ENCODE peak calls at places on chromosome 15, in eight cellular contexts. E, T, V, N, X, R, B and Q are unnamed samples.

GRCh38 chr15:94670436-94671034 is 439.2 kb downstream of the MCTP2 start:
- DNase-seq in R (peak), N (peak), T (no peak), B (peak), E (no peak), X (peak), V (peak), Q (peak)

GRCh38 chr15:49675051-49675450 is 54.2 kb downstream of the DTWD1 start:
- DNase-seq in N (no peak), T (no peak), X (no peak), E (no peak), V (peak), R (no peak), B (peak), Q (no peak)

GRCh38 chr15:64232400-64232799 is 69.6 kb upstream of the PPIB start:
- DNase-seq in N (no peak), E (no peak), R (no peak), T (no peak), V (peak), B (peak), X (no peak), Q (no peak)

GRCh38 chr15:66072616-66073361 is 180.8 kb downstream of the MEGF11 start:
- DNase-seq in N (no peak), V (peak), R (no peak), X (no peak), B (no peak), T (no peak), E (no peak), Q (no peak)

GRCh38 chr15:79403501-79403900 is 28.6 kb upstream of the MINAR1 start:
- DNase-seq in X (no peak), R (no peak), T (no peak), N (no peak), B (no peak), E (no peak), V (peak), Q (peak)

GRCh38 chr15:58934521-58934920 is 1.0 kb upstream of the SLTM start:
- DNase-seq in B (no peak), V (no peak), T (no peak), E (no peak), X (peak), R (no peak), N (no peak), Q (peak)

GRCh38 chr15:64152507-64153387 is 1.2 kb downstream of the SNX22 start:
- DNase-seq in R (peak), T (no peak), N (peak), X (no peak), B (no peak), E (no peak), V (no peak), Q (no peak)

GRCh38 chr15:90099072-90099867 is 3.0 kb downstream of the IDH2 start:
- DNase-seq in V (no peak), N (peak), T (peak), X (no peak), R (peak), B (no peak), E (no peak), Q (no peak)

GRCh38 chr15:51117270-51117669 is 22.6 kb upstream of the TNFAIP8L3 start:
- DNase-seq in N (no peak), T (no peak), B (no peak), X (no peak), V (peak), E (no peak), R (no peak), Q (no peak)

GRCh38 chr15:25169318-25169717 is 214.5 kb downstream of the SNRPN start:
- DNase-seq in N (no peak), T (no peak), B (no peak), E (no peak), R (no peak), X (no peak), V (no peak), Q (no peak)

GRCh38 chr15:95281470-95281869 is 1049.0 kb upstream of the NR2F2 start:
- DNase-seq in V (peak), X (no peak), B (no peak), E (no peak), T (no peak), N (no peak), R (no peak), Q (peak)

GRCh38 chr15:65824941-65825544 is 33.0 kb upstream of the DENND4A start:
- DNase-seq in N (no peak), X (no peak), V (peak), T (no peak), E (no peak), R (no peak), B (peak), Q (peak)

GRCh38 chr15:60791216-60791615 is 312.3 kb upstream of the ICE2 start:
- DNase-seq in X (no peak), B (no peak), R (no peak), N (no peak), T (no peak), V (peak), E (no peak), Q (no peak)

GRCh38 chr15:63968700-63969099 is 77.6 kb downstream of the DAPK2 start:
- DNase-seq in T (no peak), R (no peak), N (no peak), B (no peak), V (no peak), X (peak), E (no peak), Q (no peak)

GRCh38 chr15:69049976-69050375 is 35.5 kb downstream of the NOX5 start:
- DNase-seq in R (no peak), V (no peak), X (no peak), B (no peak), T (no peak), E (no peak), N (no peak), Q (no peak)

GRCh38 chr15:85116066-85116465 is 134.4 kb downstream of the PDE8A start:
- DNase-seq in E (peak), T (no peak), B (no peak), N (no peak), R (no peak), X (no peak), V (no peak), Q (peak)

GRCh38 chr15:50940506-50940905 is 32.0 kb downstream of the AP4E1 start:
- DNase-seq in X (no peak), N (no peak), E (no peak), R (no peak), V (peak), B (peak), T (no peak), Q (no peak)

GRCh38 chr15:75725021-75725718 is 12.5 kb upstream of the CSPG4 start:
- DNase-seq in B (no peak), T (no peak), N (no peak), X (no peak), E (no peak), R (no peak), V (no peak), Q (no peak)

GRCh38 chr15:36066757-36067156 is 512.7 kb upstream of the CDIN1 start:
- DNase-seq in N (no peak), X (peak), R (no peak), B (no peak), E (no peak), V (no peak), T (no peak), Q (no peak)

GRCh38 chr15:44340410-44340809 is 51.9 kb downstream of the GOLM2 start:
- DNase-seq in B (peak), N (no peak), T (no peak), V (peak), E (peak), X (no peak), R (no peak), Q (peak)

GRCh38 chr15:101100593-101101442 is 151.0 kb downstream of the CHSY1 start:
- DNase-seq in N (no peak), T (no peak), R (no peak), B (no peak), V (no peak), E (no peak), X (no peak), Q (no peak)

GRCh38 chr15:67201136-67201535 is 53.3 kb downstream of the AAGAB start:
- DNase-seq in R (no peak), V (peak), B (no peak), T (no peak), X (peak), N (no peak), E (peak), Q (peak)

GRCh38 chr15:35626531-35626930 is 80.6 kb upstream of the DPH6 start:
- DNase-seq in E (no peak), X (no peak), R (no peak), V (peak), N (no peak), B (peak), T (no peak), Q (peak)

GRCh38 chr15:58010983-58011382 is 54.5 kb downstream of the ALDH1A2 start:
- DNase-seq in X (no peak), B (peak), V (no peak), E (no peak), T (no peak), R (no peak), N (no peak), Q (no peak)

GRCh38 chr15:73375755-73376305 is 7.1 kb upstream of the HCN4 start:
- DNase-seq in N (no peak), B (no peak), T (no peak), R (no peak), E (no peak), V (no peak), X (no peak), Q (no peak)

GRCh38 chr15:55649058-55649423 is 60.9 kb upstream of the PYGO1 start:
- DNase-seq in V (peak), X (no peak), N (no peak), B (peak), E (no peak), R (no peak), T (no peak), Q (peak)

GRCh38 chr15:91032919-91033803 is 10.8 kb upstream of the VPS33B start:
- DNase-seq in N (peak), E (peak), X (peak), V (no peak), T (peak), R (peak), B (no peak), Q (peak)

GRCh38 chr15:99155961-99156443 is 51.1 kb downstream of the SYNM start:
- DNase-seq in R (no peak), T (no peak), X (no peak), V (peak), N (no peak), E (peak), B (peak), Q (peak)

GRCh38 chr15:98900382-98900781 is 107.2 kb downstream of the PGPEP1L start:
- DNase-seq in N (no peak), X (peak), T (no peak), B (peak), E (no peak), R (no peak), V (peak), Q (peak)

GRCh38 chr15:65951007-65951406 is 81.7 kb downstream of the RAB11A start:
- DNase-seq in T (no peak), B (no peak), N (peak), R (no peak), E (no peak), X (no peak), V (no peak), Q (no peak)

GRCh38 chr15:33430564-33430963 is 119.8 kb downstream of the RYR3 start:
- DNase-seq in X (no peak), E (no peak), V (no peak), R (no peak), B (no peak), N (no peak), T (no peak), Q (no peak)

GRCh38 chr15:101140697-101141065 is 111.2 kb downstream of the CHSY1 start:
- DNase-seq in R (no peak), B (no peak), E (no peak), T (no peak), X (no peak), N (no peak), V (no peak), Q (no peak)

GRCh38 chr15:64574220-64574994 is 114.0 kb downstream of the ZNF609 start:
- DNase-seq in T (no peak), V (peak), X (no peak), R (peak), N (no peak), B (peak), E (no peak), Q (peak)

GRCh38 chr15:38691951-38692788 is 127.6 kb upstream of the RASGRP1 start:
- DNase-seq in V (no peak), B (no peak), E (no peak), X (no peak), R (no peak), T (no peak), N (no peak), Q (peak)

GRCh38 chr15:25611603-25612002 is 172.8 kb upstream of the UBE3A start:
- DNase-seq in N (no peak), B (no peak), T (no peak), V (no peak), X (no peak), E (no peak), R (no peak), Q (no peak)

GRCh38 chr15:74345051-74345450 is 22.4 kb downstream of the CYP11A1 start:
- DNase-seq in B (no peak), E (no peak), V (peak), R (no peak), X (no peak), T (no peak), N (no peak), Q (no peak)

GRCh38 chr15:37125143-37125542 is 24.8 kb upstream of the MEIS2 start:
- DNase-seq in B (peak), N (no peak), T (no peak), E (no peak), X (no peak), V (no peak), R (no peak), Q (no peak)

GRCh38 chr15:101642361-101642760 is 9.8 kb downstream of the TM2D3 start:
- DNase-seq in N (no peak), X (no peak), T (no peak), R (no peak), V (no peak), E (no peak), B (no peak), Q (no peak)

GRCh38 chr15:38389924-38390542 is 63.9 kb upstream of the FAM98B start:
- DNase-seq in R (peak), B (peak), V (peak), X (peak), T (peak), E (peak), N (peak), Q (peak)

GRCh38 chr15:30896211-30896606 is 7.5 kb upstream of the FAN1 start:
- DNase-seq in R (no peak), B (no peak), X (no peak), V (no peak), E (no peak), T (no peak), N (no peak), Q (no peak)
- H2AFZ ChIP-seq in R (no peak), B (no peak), X (no peak), V (no peak), E (no peak), T (no peak), N (no peak), Q (no peak)

DNA sequence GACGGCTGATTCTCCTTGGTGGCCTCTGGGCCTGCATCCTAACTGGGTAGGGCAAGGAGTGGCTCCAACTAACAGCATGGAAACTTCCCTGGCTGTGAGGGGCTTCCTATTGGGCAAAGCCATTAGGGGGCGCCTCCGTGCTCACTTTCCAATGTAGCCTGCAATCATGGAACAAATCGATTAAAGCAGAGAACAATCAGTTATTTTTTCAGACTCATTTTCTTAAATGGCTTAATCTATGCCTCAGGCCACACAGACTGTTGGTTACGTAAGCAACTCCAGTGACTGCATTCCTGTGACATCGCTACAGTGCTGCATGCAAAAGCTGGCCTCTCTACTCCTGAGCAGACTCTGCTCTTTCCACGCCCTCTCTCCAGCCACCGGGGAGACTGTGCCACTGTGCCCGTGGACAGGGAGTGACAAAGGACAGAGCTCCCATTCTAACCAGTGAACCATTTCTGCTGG is 278.9 kb downstream of the KLF13 start:
- DNase-seq in N (no peak), E (no peak), X (peak), V (peak), R (no peak), B (peak), T (no peak), Q (peak)
- H2AFZ ChIP-seq in N (no peak), E (no peak), X (peak), V (no peak), R (no peak), B (peak), T (no peak), Q (no peak)

DNA sequence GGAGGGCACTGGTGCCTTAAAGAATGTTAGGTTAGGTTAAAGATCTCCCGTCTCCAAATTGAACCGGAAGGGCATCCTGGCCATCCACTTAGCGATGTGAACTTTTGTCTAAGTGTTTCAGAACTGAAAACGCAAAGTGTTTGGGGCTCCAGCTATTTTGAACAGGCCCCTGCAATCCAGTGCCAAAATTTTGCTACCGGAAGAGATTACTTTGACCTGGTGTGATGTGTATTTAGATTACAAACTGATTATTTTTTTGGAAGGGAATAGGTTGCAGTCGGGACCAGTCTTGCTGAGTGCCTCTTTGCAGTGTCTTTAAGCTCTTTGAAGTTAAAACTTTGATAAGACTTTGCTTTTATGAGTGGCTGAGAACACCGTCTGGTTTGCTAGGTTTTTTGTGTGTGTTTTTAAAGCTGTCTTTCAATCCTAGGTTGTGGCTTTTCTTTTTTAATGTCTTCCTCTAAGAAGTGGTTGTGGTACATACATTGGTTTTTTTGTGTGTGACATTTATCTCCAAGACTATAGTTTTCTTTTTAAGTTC is 179.6 kb downstream of the OR4M2 start:
- DNase-seq in T (no peak), R (no peak), B (no peak), N (no peak), X (no peak), E (no peak), V (no peak), Q (no peak)
- H2AFZ ChIP-seq in T (no peak), R (no peak), B (no peak), N (no peak), X (no peak), E (no peak), V (no peak), Q (no peak)

GRCh38 chr15:97576916-97577645 is 383.4 kb upstream of the ARRDC4 start:
- DNase-seq in B (no peak), T (no peak), V (no peak), R (no peak), E (no peak), N (no peak), X (no peak), Q (no peak)
- H2AFZ ChIP-seq in B (no peak), T (no peak), V (no peak), R (no peak), E (no peak), N (no peak), X (no peak), Q (no peak)

GRCh38 chr15:77599899-77600298 is 32.8 kb downstream of the LINGO1 start:
- DNase-seq in N (peak), B (no peak), R (peak), V (no peak), X (peak), E (no peak), T (peak), Q (no peak)
- H2AFZ ChIP-seq in N (no peak), B (no peak), R (peak), V (peak), X (peak), E (no peak), T (no peak), Q (no peak)

GRCh38 chr15:27983496-27983895 is 115.6 kb downstream of the OCA2 start:
- DNase-seq in R (no peak), E (no peak), N (no peak), V (no peak), T (no peak), X (no peak), B (no peak), Q (no peak)
- H2AFZ ChIP-seq in R (no peak), E (no peak), N (no peak), V (no peak), T (no peak), X (no peak), B (no peak), Q (no peak)

GRCh38 chr15:28936081-28936480 is 50.3 kb downstream of the APBA2 start:
- DNase-seq in E (no peak), B (no peak), V (no peak), N (no peak), X (no peak), T (no peak), R (no peak), Q (no peak)
- H2AFZ ChIP-seq in E (no peak), B (no peak), V (no peak), N (no peak), X (no peak), T (no peak), R (no peak), Q (no peak)

DNA sequence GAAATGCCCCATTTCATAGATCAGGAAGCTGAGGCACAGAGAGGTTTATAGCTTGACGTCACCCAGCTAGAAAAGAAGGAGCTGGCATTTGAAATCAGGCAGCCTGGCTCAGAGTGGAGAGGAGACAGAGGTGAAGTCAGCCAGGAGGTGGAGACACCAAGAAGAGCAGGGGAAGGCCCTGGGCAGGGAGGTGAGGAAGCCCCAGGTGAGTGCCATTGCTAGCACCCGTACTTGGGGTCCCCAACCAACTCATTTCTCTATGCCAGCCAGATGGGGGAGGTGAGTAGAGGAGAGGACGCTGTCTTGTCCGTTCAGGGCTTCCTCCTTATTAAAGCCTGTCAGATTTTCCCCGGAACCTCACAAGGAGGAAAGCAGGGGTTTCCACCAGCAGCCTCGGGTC is 149.6 kb upstream of the TLE3 start:
- DNase-seq in V (no peak), R (no peak), B (no peak), T (no peak), E (no peak), X (no peak), N (no peak), Q (no peak)
- H2AFZ ChIP-seq in V (no peak), R (no peak), B (no peak), T (no peak), E (no peak), X (no peak), N (no peak), Q (no peak)